ENCODE peak calls at places on chromosomes 6 and 20, in five cellular contexts. S is left lung, H is tibial artery, K is right atrium auricular region, T is heart right ventricle. X is an unnamed sample. For H3K9me3, the result is how much of the 10 kb centered on the place peaks cover.

GRCh38 chr6:6825986-6826901 is 237.7 kb downstream of the LY86 start:
- DNase-seq in H (peak), K (no peak), T (peak), S (peak), X (no peak)

GRCh38 chr6:13813621-13814175 is 659 bp downstream of the MCUR1 start:
- DNase-seq in T (peak), H (peak), S (peak), K (peak), X (peak)

GRCh38 chr6:168582581-168582981 is 141.6 kb downstream of the SMOC2 start:
- DNase-seq in T (no peak), S (no peak), H (no peak), K (no peak), X (no peak)

GRCh38 chr6:110874880-110875547 is 429 bp downstream of the AMD1 start:
- DNase-seq in K (no peak), T (peak), H (peak), S (peak), X (peak)

GRCh38 chr6:111764238-111765182 is 108.7 kb downstream of the FYN start:
- DNase-seq in H (no peak), S (no peak), T (no peak), K (no peak), X (no peak)

GRCh38 chr6:28977351-28978136 is 27.6 kb downstream of the ZNF311 start:
- DNase-seq in S (peak), T (no peak), H (no peak), K (no peak), X (no peak)

GRCh38 chr6:125746731-125747588 is 2.5 kb upstream of the HEY2 start:
- DNase-seq in T (peak), H (peak), S (peak), K (peak), X (peak)

GRCh38 chr6:33197431-33198048 is 2.9 kb downstream of the RXRB start:
- DNase-seq in S (peak), H (no peak), K (no peak), T (peak), X (no peak)

GRCh38 chr6:138499303-138499991 is at the start of gene NHSL1:
- DNase-seq in T (no peak), K (no peak), S (no peak), H (no peak), X (no peak)

GRCh38 chr6:168496932-168497331 is 55.9 kb downstream of the SMOC2 start:
- DNase-seq in T (no peak), H (no peak), K (no peak), S (no peak), X (no peak)

GRCh38 chr6:99330159-99330558 is 19.3 kb downstream of the FAXC start:
- DNase-seq in K (no peak), S (peak), T (peak), H (peak), X (peak)

GRCh38 chr20:46357030-46357514 is 48.8 kb upstream of the CDH22 start:
- DNase-seq in K (no peak), H (no peak), S (no peak), T (no peak), X (no peak)

GRCh38 chr6:149032599-149033405 is 284.7 kb upstream of the TAB2 start:
- DNase-seq in T (no peak), H (no peak), S (no peak), K (no peak), X (no peak)

GRCh38 chr6:129567374-129567773 is 142.6 kb downstream of the ARHGAP18 start:
- DNase-seq in K (no peak), S (no peak), H (peak), T (no peak), X (no peak)

GRCh38 chr6:6781172-6781876 is 192.8 kb downstream of the LY86 start:
- DNase-seq in H (peak), S (peak), K (no peak), T (peak), X (no peak)

GRCh38 chr20:44489931-44490330 is 14.3 kb downstream of the TTPAL start:
- DNase-seq in H (no peak), K (no peak), T (no peak), S (no peak), X (no peak)

GRCh38 chr6:148143771-148144170 is 198.9 kb upstream of the SASH1 start:
- DNase-seq in S (no peak), T (no peak), K (no peak), H (no peak), X (no peak)

GRCh38 chr6:43921548-43922422 is 151.8 kb downstream of the VEGFA start:
- DNase-seq in S (no peak), T (no peak), K (no peak), H (no peak), X (no peak)

GRCh38 chr20:63738687-63739128 is 868 bp upstream of the SLC2A4RG start:
- DNase-seq in T (peak), S (no peak), H (peak), K (peak), X (no peak)

GRCh38 chr6:75098709-75099108 is 107.1 kb downstream of the COL12A1 start:
- DNase-seq in K (peak), T (peak), H (peak), S (peak), X (no peak)

GRCh38 chr6:154302111-154302752 is 54.4 kb downstream of the IPCEF1 start:
- DNase-seq in S (no peak), H (no peak), T (no peak), K (no peak), X (no peak)

GRCh38 chr6:98843274-98844243 is 9.2 kb downstream of the POU3F2 start:
- DNase-seq in T (no peak), S (no peak), H (no peak), K (no peak), X (no peak)

GRCh38 chr20:4835244-4836177 is 113.8 kb downstream of the PRND start:
- DNase-seq in S (peak), T (peak), H (peak), K (peak), X (no peak)

GRCh38 chr6:127147576-127147975 is 29.1 kb downstream of the RSPO3 start:
- DNase-seq in K (no peak), H (no peak), T (no peak), S (no peak), X (no peak)

GRCh38 chr6:112384511-112384910 is 37.4 kb downstream of the RFPL4B start:
- DNase-seq in T (no peak), K (no peak), S (no peak), H (no peak), X (no peak)

GRCh38 chr20:48638546-48638945 is 189.3 kb downstream of the PREX1 start:
- DNase-seq in K (no peak), H (no peak), T (no peak), S (no peak), X (no peak)

GRCh38 chr20:17084909-17085308 is 141.9 kb upstream of the PCSK2 start:
- DNase-seq in H (no peak), T (no peak), S (no peak), K (no peak), X (no peak)

GRCh38 chr6:113596907-113597583 is 260.1 kb upstream of the MARCKS start:
- DNase-seq in T (peak), K (no peak), S (no peak), H (no peak), X (no peak)

GRCh38 chr6:119119989-119120388 is 41.5 kb upstream of the FAM184A start:
- DNase-seq in K (no peak), S (no peak), H (peak), T (no peak), X (no peak)

GRCh38 chr6:43774776-43775583 is 5.0 kb downstream of the VEGFA start:
- DNase-seq in T (peak), S (peak), K (peak), H (peak), X (peak)

GRCh38 chr6:69379518-69379917 is 417.3 kb downstream of the LMBRD1 start:
- DNase-seq in T (peak), K (no peak), S (no peak), H (no peak), X (no peak)

GRCh38 chr6:75158176-75158575 is 47.7 kb downstream of the COL12A1 start:
- DNase-seq in H (no peak), S (no peak), K (no peak), T (no peak), X (no peak)

GRCh38 chr6:164121527-164121926 is 707.0 kb downstream of the QKI start:
- DNase-seq in S (no peak), K (no peak), T (no peak), H (no peak), X (no peak)

GRCh38 chr6:151112130-151112529 is 127.6 kb upstream of the AKAP12 start:
- DNase-seq in T (no peak), S (no peak), H (no peak), K (no peak), X (no peak)

GRCh38 chr6:75243333-75244062 is at the start of gene COX7A2:
- DNase-seq in T (peak), K (peak), S (peak), H (peak), X (peak)

DNA sequence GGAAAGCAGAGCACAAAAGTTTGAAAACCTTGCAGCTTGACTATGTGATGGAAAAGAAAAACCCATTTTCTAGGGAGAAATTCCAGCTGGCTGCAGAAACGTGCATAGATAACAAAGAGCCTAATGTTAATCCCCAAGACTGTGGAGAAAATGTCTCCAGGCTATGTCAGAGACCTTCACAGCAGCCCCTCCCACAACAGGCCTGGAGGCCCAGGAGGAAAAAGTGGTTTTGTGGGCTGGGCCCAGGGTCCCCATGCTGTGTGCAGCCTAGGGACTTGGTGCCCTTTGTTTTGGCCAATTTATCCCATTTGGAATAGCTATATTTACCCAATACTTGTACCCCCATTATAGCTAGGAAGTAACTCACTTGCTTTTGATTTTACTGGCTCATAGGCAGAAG is 484.1 kb upstream of the HTR1E start:
- DNase-seq in T (no peak), K (no peak), H (no peak), S (no peak), X (no peak)
- H3K9me3 ChIP-seq in T (under half), K (under half), H (under half), S (under half), X (under half)

DNA sequence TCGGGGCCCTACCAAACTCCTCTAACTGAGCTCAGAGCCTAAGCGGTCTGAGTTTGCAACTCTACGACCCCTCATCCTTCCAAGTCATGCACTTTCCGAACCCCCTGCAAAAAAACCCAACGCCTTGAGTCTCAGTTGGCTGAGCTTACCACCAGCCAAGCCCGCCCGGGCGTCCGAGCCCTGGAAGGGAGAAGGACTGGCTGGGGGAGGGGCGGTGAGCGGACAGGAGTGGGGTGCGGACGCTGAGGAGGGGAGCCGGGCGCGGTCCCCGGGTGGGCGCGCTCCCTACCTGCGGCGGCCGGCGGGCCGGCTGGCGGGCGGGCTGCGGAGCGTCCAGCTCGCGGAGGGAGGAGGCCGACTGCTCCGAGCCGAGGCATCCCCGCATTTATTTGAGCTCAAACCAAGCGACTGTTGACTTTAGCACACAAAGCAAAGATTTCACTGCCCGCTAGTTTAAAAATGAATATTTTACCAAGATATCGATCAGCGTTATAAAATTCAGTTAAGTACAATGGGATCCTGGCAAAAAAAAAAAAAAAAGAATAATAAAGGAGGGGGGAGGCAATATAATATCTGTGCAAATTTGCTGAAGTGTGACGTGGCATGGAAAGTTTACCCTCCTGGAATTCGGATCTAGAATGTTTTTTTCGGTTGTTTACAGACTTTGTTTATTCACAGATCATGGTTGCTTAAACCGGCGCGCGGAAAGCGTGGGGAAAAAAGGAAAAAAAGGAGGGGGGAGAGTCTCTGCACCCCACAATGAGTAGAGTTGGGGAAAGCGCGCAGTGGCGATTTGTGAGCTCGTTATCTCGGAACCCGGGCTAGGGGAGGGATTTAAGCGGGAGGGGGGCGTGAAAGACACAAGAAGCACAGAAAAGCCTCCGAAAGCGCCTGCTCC is 5.9 kb downstream of the FOXA2 start:
- DNase-seq in H (no peak), T (no peak), K (no peak), S (no peak), X (no peak)
- H3K9me3 ChIP-seq in H (under half), T (under half), K (under half), S (under half), X (under half)

GRCh38 chr6:22764521-22764920 is 195.2 kb downstream of the HDGFL1 start:
- DNase-seq in T (no peak), K (no peak), H (no peak), S (no peak), X (no peak)

GRCh38 chr6:22766979-22767378 is 197.6 kb downstream of the HDGFL1 start:
- DNase-seq in K (no peak), H (no peak), T (no peak), S (no peak), X (no peak)

GRCh38 chr6:22765015-22765414 is 195.6 kb downstream of the HDGFL1 start:
- DNase-seq in H (no peak), T (no peak), S (no peak), K (no peak), X (no peak)

GRCh38 chr6:22774129-22774528 is 204.8 kb downstream of the HDGFL1 start:
- DNase-seq in S (no peak), K (no peak), H (no peak), T (no peak), X (no peak)

GRCh38 chr6:22770042-22770441 is 200.7 kb downstream of the HDGFL1 start:
- DNase-seq in H (no peak), T (no peak), S (no peak), K (no peak), X (no peak)
- H3K9me3 ChIP-seq in H (under half), T (under half), S (under half), K (under half), X (under half)

GRCh38 chr6:89313006-89313405 is 2.1 kb downstream of the GABRR2 start:
- DNase-seq in K (no peak), S (no peak), T (peak), H (peak), X (no peak)

GRCh38 chr6:89310929-89311328 is 4.2 kb downstream of the GABRR2 start:
- DNase-seq in S (no peak), T (no peak), K (no peak), H (no peak), X (no peak)

GRCh38 chr6:89311530-89311852 is 3.6 kb downstream of the GABRR2 start:
- DNase-seq in K (no peak), T (no peak), H (no peak), S (no peak), X (no peak)

GRCh38 chr6:89314692-89315091 is 407 bp downstream of the GABRR2 start:
- DNase-seq in T (no peak), S (no peak), H (no peak), K (no peak), X (no peak)

GRCh38 chr6:89311853-89312531 is 3.1 kb downstream of the GABRR2 start:
- DNase-seq in S (peak), T (peak), H (peak), K (peak), X (no peak)
- H3K9me3 ChIP-seq in S (under half), T (under half), H (under half), K (under half), X (under half)

GRCh38 chr20:55540486-55540885 is 464.8 kb downstream of the CBLN4 start:
- DNase-seq in H (no peak), T (no peak), S (no peak), K (no peak), X (no peak)

GRCh38 chr20:55540013-55540412 is 465.3 kb downstream of the CBLN4 start:
- DNase-seq in T (no peak), S (no peak), K (no peak), H (no peak), X (no peak)

DNA sequence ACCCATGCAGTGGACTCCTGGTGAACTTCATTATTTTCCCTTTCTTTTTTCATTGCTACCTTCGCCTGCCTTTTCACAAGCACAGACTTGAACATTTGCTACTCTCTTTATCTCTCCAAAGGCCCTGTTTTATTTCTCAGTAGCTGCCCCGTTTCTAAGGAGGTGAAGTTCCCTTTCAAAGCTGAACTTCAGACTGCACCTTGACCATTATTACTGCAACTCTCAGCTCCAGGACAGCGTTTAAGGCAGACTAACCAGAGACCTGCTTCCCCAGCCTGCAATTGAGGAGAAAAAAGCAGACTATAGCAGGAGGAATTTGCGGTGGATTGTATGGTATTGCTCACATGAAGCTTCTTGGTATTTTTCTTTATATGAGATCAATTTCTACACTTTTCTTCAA is 460.7 kb downstream of the CBLN4 start:
- DNase-seq in S (no peak), T (no peak), K (no peak), H (no peak), X (no peak)
- H3K9me3 ChIP-seq in S (under half), T (under half), K (under half), H (under half), X (under half)

GRCh38 chr20:30484009-30484748 is 773.3 kb upstream of the DEFB115 start:
- DNase-seq in H (no peak), S (no peak), K (no peak), T (no peak), X (no peak)
- H3K9me3 ChIP-seq in H (under half), S (under half), K (under half), T (under half), X (under half)